ENCODE peak calls at places on chromosomes 13 and 19, in ten cellular contexts. H is thyroid gland, B is tibial artery, A is HFFc6, Z is heart left ventricle, W is left ventricle myocardium inferior, E is Calu3, G is cardiac fibroblast, D is astrocyte, P is glutamatergic neuron. T is an unnamed sample.

GRCh38 chr13:20015763-20016162 is 57.2 kb downstream of the ZMYM2 start:
- DNase-seq in H (no peak), B (no peak), A (no peak), Z (no peak), W (no peak), E (no peak), G (no peak), D (no peak), P (no peak), T (no peak)

GRCh38 chr19:56201973-56202372 is at the start of gene ZSCAN5C:
- DNase-seq in H (no peak), B (no peak), A (no peak), Z (no peak), W (no peak), E (no peak), G (no peak), D (no peak), P (peak), T (no peak)

GRCh38 chr13:40013554-40013953 is 358.1 kb downstream of the COG6 start:
- DNase-seq in H (no peak), B (no peak), A (no peak), Z (no peak), W (no peak), E (no peak), G (no peak), D (no peak), P (no peak), T (no peak)

GRCh38 chr13:64206430-64207225 is 2791.0 kb upstream of the PCDH20 start:
- DNase-seq in H (no peak), B (no peak), A (no peak), Z (no peak), W (no peak), E (no peak), G (no peak), D (no peak), P (no peak), T (no peak)

GRCh38 chr13:41588899-41589298 is 131.5 kb downstream of the RGCC start:
- DNase-seq in H (no peak), B (no peak), A (peak), Z (no peak), W (no peak), E (no peak), G (peak), D (peak), P (no peak), T (no peak)

GRCh38 chr19:4506449-4507149 is 11.7 kb downstream of the PLIN4 start:
- DNase-seq in H (no peak), B (no peak), A (peak), Z (no peak), W (no peak), E (no peak), G (peak), D (peak), P (no peak), T (no peak)

GRCh38 chr19:35247526-35248309 is 1.1 kb upstream of the LSR start:
- DNase-seq in H (peak), B (no peak), A (no peak), Z (no peak), W (no peak), E (peak), G (no peak), D (no peak), P (peak), T (peak)

GRCh38 chr13:113151745-113152707 is 6.4 kb upstream of the PROZ start:
- DNase-seq in H (peak), B (no peak), A (peak), Z (no peak), W (no peak), E (no peak), G (peak), D (peak), P (no peak), T (no peak)

GRCh38 chr13:99442273-99442895 is 58.9 kb upstream of the TM9SF2 start:
- DNase-seq in H (peak), B (peak), A (peak), Z (no peak), W (no peak), E (no peak), G (peak), D (no peak), P (no peak), T (peak)

GRCh38 chr19:31574251-31574973 is 225.2 kb upstream of the TSHZ3 start:
- DNase-seq in H (no peak), B (no peak), A (no peak), Z (no peak), W (no peak), E (no peak), G (no peak), D (no peak), P (no peak), T (no peak)

GRCh38 chr19:44111910-44112463 is 1.2 kb upstream of the ZNF225 start:
- DNase-seq in H (peak), B (no peak), A (peak), Z (no peak), W (no peak), E (no peak), G (peak), D (peak), P (peak), T (peak)

DNA sequence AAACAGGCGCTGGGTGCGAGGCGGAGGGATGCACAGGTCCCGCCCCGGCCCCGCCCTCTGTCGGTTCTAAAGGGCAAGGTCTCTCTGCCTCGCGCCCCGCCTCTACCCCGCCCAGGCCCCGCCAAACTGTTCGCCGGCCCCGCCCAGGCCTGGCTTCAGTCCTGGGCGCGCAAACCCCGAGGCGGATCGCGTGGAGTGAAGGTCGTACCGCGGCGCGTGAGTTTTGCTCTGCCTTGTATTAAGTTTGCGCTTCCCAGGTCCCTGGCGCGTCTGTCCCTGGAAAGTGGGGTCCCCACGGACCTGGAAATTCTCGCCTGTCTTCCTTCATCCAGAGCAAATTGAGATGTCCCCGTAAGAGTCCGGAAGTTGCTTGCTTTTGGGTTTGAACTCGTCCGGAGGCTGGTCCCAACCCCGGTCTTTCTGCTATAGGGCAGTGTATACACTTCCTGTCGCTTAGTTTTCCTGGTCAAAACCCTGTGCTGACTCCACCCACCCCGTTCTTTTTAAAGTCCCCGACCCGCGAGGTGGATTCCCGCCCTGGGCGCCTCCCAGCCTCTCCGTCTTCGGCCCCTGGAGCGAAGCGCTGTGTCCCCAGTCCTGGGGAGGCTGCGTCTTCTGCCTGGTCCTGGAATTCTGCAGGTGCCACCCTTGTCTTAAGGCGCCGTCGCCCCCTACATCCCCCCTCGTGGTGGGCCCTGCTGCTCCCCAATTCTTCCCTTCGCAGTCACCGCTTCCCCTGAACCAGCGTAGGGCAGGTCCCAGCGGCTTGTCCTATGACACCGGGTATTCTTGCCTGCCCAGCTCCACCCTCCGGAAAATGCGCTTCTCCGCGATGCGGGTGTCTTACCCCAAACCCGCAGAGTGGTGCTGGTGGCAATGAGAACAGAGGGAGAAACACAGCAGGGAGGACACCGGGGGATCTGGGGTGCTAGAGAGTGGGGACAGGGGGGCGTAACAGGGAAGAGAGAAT is 8.6 kb downstream of the ZNF808 start:
- DNase-seq in H (peak), B (peak), A (peak), Z (peak), W (peak), E (no peak), G (peak), D (peak), P (peak), T (peak)
- TF ChIP-seq CTCF in H (no peak), B (peak), A (peak), Z (peak), W (peak), E (no peak), G (peak), D (no peak), P (peak), T (peak)

DNA sequence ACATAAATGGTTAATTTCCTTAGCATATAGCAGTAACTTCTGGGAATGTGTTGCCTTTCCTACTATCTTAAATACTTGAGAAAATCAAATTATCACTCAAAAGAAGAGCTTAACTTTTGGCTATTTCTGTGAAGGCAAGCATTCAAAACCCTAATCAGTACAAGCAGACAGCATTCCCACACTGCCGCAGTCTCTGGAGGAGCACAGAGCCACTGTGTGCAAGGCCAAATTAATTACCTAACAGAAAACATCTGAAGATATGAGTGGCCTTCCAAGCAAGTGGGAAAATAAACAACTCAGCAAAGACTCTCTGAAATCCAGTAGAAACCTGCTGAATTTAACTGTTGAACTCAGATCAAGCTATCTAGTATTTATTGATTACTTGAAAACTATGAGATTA is 68.2 kb downstream of the COL4A1 start:
- DNase-seq in H (no peak), B (peak), A (no peak), Z (no peak), W (no peak), E (no peak), G (no peak), D (no peak), P (no peak), T (peak)
- TF ChIP-seq CTCF in H (no peak), B (no peak), A (no peak), Z (no peak), W (no peak), E (no peak), G (no peak), D (no peak), P (no peak), T (no peak)

DNA sequence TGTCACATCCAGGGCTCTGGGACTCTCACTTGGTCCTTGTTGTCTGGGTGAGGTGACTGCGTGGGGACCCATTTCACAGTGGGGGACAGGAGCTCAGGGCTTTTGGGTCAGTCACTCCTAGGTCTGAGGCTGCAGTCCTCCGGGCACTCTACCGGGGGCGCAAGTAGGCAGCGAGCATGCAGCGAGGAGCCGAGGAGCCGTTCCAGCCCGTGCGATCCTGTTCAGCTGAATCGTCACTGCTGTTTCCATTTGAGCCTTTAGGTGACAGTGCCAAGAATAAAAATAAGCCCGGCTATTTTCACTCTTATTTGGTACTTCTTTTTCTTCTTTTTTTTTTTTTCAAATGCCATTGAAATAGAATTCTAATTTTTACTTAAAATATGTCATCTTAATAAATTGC is 126.5 kb downstream of the ZNF536 start:
- DNase-seq in H (no peak), B (no peak), A (no peak), Z (no peak), W (no peak), E (no peak), G (no peak), D (no peak), P (peak), T (peak)
- TF ChIP-seq CTCF in H (no peak), B (no peak), A (no peak), Z (peak), W (peak), E (no peak), G (no peak), D (no peak), P (peak), T (no peak)

DNA sequence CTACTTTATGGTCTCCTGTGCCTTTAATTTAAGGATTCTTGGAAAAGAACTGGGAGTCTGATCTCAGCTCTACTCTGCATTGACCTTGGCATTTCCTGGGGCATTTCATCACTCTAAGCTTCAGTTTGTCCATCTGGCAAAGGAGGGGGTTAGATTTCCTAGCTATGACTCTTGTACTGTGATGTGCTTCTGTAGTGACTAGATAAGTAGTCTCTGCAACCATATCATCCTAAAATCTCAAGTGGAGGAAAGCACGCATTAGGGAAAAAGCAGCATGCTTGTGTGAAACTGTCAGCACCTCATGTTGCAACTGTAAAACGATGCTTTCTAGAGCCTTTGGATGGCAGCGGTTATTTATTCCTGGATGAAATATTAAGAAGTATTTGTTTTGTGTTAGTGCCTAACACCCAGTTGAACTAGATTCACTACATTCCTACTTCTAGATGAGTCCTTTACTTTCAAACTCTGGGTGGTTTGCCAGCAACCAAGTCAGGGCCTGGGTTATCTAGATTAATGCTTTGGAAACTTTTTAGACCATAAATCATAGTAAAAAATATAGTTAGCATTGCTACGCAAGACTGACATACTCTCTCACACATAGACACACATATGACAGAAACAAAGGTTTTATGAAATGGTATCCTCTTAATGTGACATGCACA is 6.8 kb downstream of the WDFY2 start:
- DNase-seq in H (peak), B (peak), A (peak), Z (no peak), W (no peak), E (no peak), G (peak), D (peak), P (no peak), T (no peak)
- TF ChIP-seq CTCF in H (no peak), B (no peak), A (peak), Z (no peak), W (no peak), E (no peak), G (no peak), D (no peak), P (no peak), T (no peak)

T was measured in endothelial cell.